ENCODE peak calls at places on chromosomes 2 and 18, in seven cellular contexts. E is right cardiac atrium; J is CD4-positive, alpha-beta T cell; U is neural progenitor cell; T is K562; Z is HCT116; R is BE2C. G is an unnamed sample. For H3K9me3, the result is how much of the 10 kb centered on the place peaks cover.

GRCh38 chr18:58087928-58088722 is 44.1 kb downstream of the NEDD4L start:
- DNase-seq in R (no peak), T (peak), U (no peak), E (peak), J (no peak), Z (no peak), G (no peak)

GRCh38 chr2:219273887-219274391 is 5.2 kb upstream of the DNAJB2 start:
- DNase-seq in R (no peak), Z (peak), J (no peak), T (no peak), U (no peak), E (no peak), G (no peak)

GRCh38 chr2:179272406-179273192 is 8.0 kb upstream of the SESTD1 start:
- DNase-seq in T (no peak), R (no peak), E (peak), U (peak), Z (no peak), J (no peak), G (no peak)

GRCh38 chr2:73035899-73036778 is 35.4 kb downstream of the SFXN5 start:
- DNase-seq in R (peak), E (no peak), T (peak), J (no peak), U (peak), Z (peak), G (no peak)

GRCh38 chr2:183284606-183285005 is 160.4 kb downstream of the NUP35 start:
- DNase-seq in Z (no peak), R (no peak), E (no peak), J (no peak), U (no peak), T (no peak), G (no peak)

GRCh38 chr2:219025637-219026585 is 15.4 kb downstream of the CFAP65 start:
- DNase-seq in E (no peak), Z (no peak), U (no peak), T (no peak), J (no peak), R (no peak), G (no peak)

GRCh38 chr2:231489990-231490389 is 25.7 kb upstream of the NCL start:
- DNase-seq in U (no peak), R (peak), E (peak), J (no peak), Z (no peak), T (no peak), G (no peak)

GRCh38 chr18:3081558-3081957 is 68.6 kb upstream of the LPIN2 start:
- DNase-seq in R (no peak), U (no peak), J (no peak), T (no peak), E (no peak), Z (no peak), G (no peak)

GRCh38 chr18:10143601-10144000 is 229.8 kb downstream of the VAPA start:
- DNase-seq in E (peak), T (no peak), U (no peak), R (no peak), Z (no peak), J (no peak), G (no peak)

GRCh38 chr2:18117592-18117991 is 239.1 kb downstream of the KCNS3 start:
- DNase-seq in E (no peak), R (peak), U (peak), J (no peak), T (no peak), Z (peak), G (no peak)

GRCh38 chr2:212863185-212863588 is 288.2 kb downstream of the IKZF2 start:
- DNase-seq in Z (peak), T (peak), U (peak), J (no peak), E (no peak), R (peak), G (no peak)
- H3K9me3 ChIP-seq in Z (under half), T (under half), U (under half), J (under half), E (under half), R (under half), G (under half)

GRCh38 chr2:240522406-240522805 is 35.4 kb downstream of the ANKMY1 start:
- DNase-seq in Z (no peak), E (no peak), J (no peak), T (no peak), R (no peak), U (no peak), G (no peak)
- H3K9me3 ChIP-seq in Z (under half), E (under half), J (under half), T (under half), R (under half), U (under half), G (under half)

GRCh38 chr2:119800376-119800902 is 40.7 kb downstream of the PTPN4 start:
- DNase-seq in R (no peak), U (no peak), T (no peak), Z (no peak), J (no peak), E (no peak), G (no peak)
- H3K9me3 ChIP-seq in R (under half), U (under half), T (under half), Z (under half), J (under half), E (under half), G (under half)

GRCh38 chr2:51153236-51153635 is 121.3 kb upstream of the NRXN1 start:
- DNase-seq in E (no peak), Z (no peak), R (no peak), T (no peak), J (no peak), U (no peak), G (no peak)
- H3K9me3 ChIP-seq in E (under half), Z (under half), R (under half), T (under half), J (under half), U (under half), G (under half)

DNA sequence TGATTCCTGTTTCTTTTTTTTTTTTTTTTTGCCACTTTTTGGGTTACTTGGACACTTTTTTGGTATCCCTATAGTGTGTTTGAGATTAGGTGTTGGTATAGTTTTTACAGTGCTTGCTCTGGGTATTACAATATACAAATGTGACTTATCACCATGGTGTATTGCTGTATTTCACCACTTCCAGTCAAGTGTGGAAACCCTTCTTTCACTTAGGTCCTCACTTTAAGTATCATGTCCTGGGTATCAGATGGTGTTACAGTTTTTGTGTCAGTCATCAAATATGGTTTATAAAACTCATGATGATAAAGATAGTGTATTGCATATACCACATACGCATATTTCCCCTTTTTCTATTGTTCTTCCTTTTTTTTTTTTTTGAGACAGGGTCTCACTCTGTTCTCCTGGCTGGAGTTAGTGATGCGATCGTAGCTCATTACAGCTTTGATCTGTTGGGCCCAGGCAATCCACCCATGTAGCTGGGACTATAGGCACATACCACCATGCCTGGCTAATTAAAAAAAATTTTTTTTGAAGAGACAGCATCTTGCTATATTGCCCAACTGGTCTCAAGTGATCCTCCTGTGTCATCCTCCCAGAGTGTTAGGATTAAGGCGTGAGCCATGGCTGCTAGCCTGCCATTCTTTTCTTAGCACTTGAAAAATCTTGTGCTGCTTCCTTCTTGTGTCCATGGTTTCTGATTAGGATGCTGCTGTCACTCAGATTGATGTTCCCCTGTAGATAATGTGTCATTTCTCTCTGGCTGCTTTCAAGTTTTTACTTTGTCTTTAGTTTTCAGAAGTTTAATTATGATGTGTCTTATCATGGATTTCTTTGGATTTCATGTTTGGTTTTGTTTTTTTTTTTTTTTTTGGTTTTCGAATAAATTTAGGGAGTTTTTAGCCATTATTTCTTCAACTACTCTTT is 2.1 kb downstream of the ATP9B start:
- DNase-seq in R (no peak), J (no peak), T (no peak), U (no peak), Z (no peak), E (no peak), G (no peak)
- H3K9me3 ChIP-seq in R (under half), J (under half), T (under half), U (under half), Z (under half), E (under half), G (under half)

G was measured in CD8-positive, alpha-beta memory T cell.